ENCODE peak calls at places on chromosome 21, in seven cellular contexts. Q, J, L, Z, M, N and V are unnamed samples.

GRCh38 chr21:41761211-41762181 is 5.4 kb downstream of the RIPK4 start:
- DNase-seq in Q (no peak), J (no peak), L (peak), Z (no peak), M (no peak), N (no peak), V (no peak)

GRCh38 chr21:33139084-33139483 is 69.1 kb downstream of the OLIG1 start:
- DNase-seq in Q (no peak), J (no peak), L (no peak), Z (no peak), M (no peak), N (no peak), V (no peak)

GRCh38 chr21:16741228-16741665 is 771.6 kb upstream of the CXADR start:
- DNase-seq in Q (no peak), J (no peak), L (no peak), Z (no peak), M (no peak), N (no peak), V (no peak)

GRCh38 chr21:33865176-33865575 is 50.4 kb downstream of the ATP5PO start:
- DNase-seq in Q (no peak), J (no peak), L (no peak), Z (no peak), M (no peak), N (no peak), V (no peak)

GRCh38 chr21:42666023-42666747 is 12.8 kb downstream of the PDE9A start:
- DNase-seq in Q (no peak), J (no peak), L (peak), Z (no peak), M (peak), N (peak), V (peak)

GRCh38 chr21:18289876-18290275 is 45.2 kb downstream of the CHODL start:
- DNase-seq in Q (no peak), J (no peak), L (no peak), Z (no peak), M (no peak), N (no peak), V (no peak)

GRCh38 chr21:44815225-44815624 is 2.6 kb downstream of the SUMO3 start:
- DNase-seq in Q (no peak), J (no peak), L (no peak), Z (no peak), M (no peak), N (no peak), V (no peak)

GRCh38 chr21:41971891-41972290 is 18.1 kb upstream of the C2CD2 start:
- DNase-seq in Q (no peak), J (no peak), L (no peak), Z (no peak), M (no peak), N (no peak), V (no peak)

GRCh38 chr21:32834825-32835224 is 63.3 kb upstream of the PAXBP1 start:
- DNase-seq in Q (no peak), J (no peak), L (no peak), Z (no peak), M (no peak), N (no peak), V (no peak)

GRCh38 chr21:8992731-8993174 is 1528.6 kb upstream of the TPTE start:
- DNase-seq in Q (no peak), J (no peak), L (no peak), Z (no peak), M (no peak), N (no peak), V (peak)

GRCh38 chr21:46056450-46056903 is 41.4 kb upstream of the COL6A2 start:
- DNase-seq in Q (no peak), J (no peak), L (peak), Z (no peak), M (no peak), N (no peak), V (no peak)

GRCh38 chr21:35995522-35996088 is 64.7 kb downstream of the SETD4 start:
- DNase-seq in Q (no peak), J (no peak), L (no peak), Z (no peak), M (no peak), N (no peak), V (no peak)

GRCh38 chr21:39670741-39671140 is 58.0 kb downstream of the B3GALT5 start:
- DNase-seq in Q (no peak), J (no peak), L (no peak), Z (peak), M (no peak), N (no peak), V (no peak)

GRCh38 chr21:33402011-33402979 is 918 bp upstream of the IFNGR2 start:
- DNase-seq in Q (no peak), J (no peak), L (peak), Z (no peak), M (peak), N (no peak), V (no peak)

GRCh38 chr21:42097860-42098259 is 26.7 kb downstream of the UMODL1 start:
- DNase-seq in Q (peak), J (no peak), L (peak), Z (peak), M (no peak), N (no peak), V (peak)

GRCh38 chr21:25638634-25639166 is 358 bp upstream of the JAM2 start:
- DNase-seq in Q (no peak), J (no peak), L (peak), Z (no peak), M (no peak), N (no peak), V (no peak)

GRCh38 chr21:35275776-35276175 is 226.7 kb upstream of the RUNX1 start:
- DNase-seq in Q (no peak), J (no peak), L (peak), Z (no peak), M (no peak), N (no peak), V (no peak)

GRCh38 chr21:45078877-45079281 is 4.5 kb downstream of the ADARB1 start:
- DNase-seq in Q (no peak), J (peak), L (peak), Z (no peak), M (peak), N (peak), V (no peak)